ENCODE peak calls at places on chromosomes 5 and 9, in five cellular contexts. Z is DND-41; O is iPS DF 6.9; G is stimulated activated CD8-positive, alpha-beta memory T cell treated with anti-CD3 and anti-CD28 coated beads, Interleukin-15, amount 100 ng/mL, for 48 hours; C is glutamatergic neuron. N is an unnamed sample.

GRCh38 chr5:124664287-124664686 is 82.2 kb downstream of the ZNF608 start:
- DNase-seq in Z (no peak), O (no peak), C (no peak), G (no peak), N (no peak)

GRCh38 chr9:16612627-16613026 is 257.8 kb downstream of the BNC2 start:
- DNase-seq in O (no peak), G (no peak), C (no peak), Z (no peak), N (no peak)

GRCh38 chr5:90410178-90410762 is 714 bp upstream of the CETN3 start:
- DNase-seq in G (no peak), Z (no peak), C (no peak), O (no peak), N (no peak)

GRCh38 chr9:134653259-134654009 is 11.8 kb downstream of the COL5A1 start:
- DNase-seq in O (no peak), Z (no peak), G (no peak), C (peak), N (no peak)

GRCh38 chr9:113628621-113629020 is 165.1 kb downstream of the RGS3 start:
- DNase-seq in O (no peak), G (no peak), Z (no peak), C (no peak), N (no peak)

GRCh38 chr9:32550046-32550608 is 2.0 kb upstream of the SMIM27 start:
- DNase-seq in Z (no peak), C (no peak), G (no peak), O (no peak), N (no peak)

GRCh38 chr9:86298873-86299272 is 16.5 kb upstream of the ISCA1 start:
- DNase-seq in O (no peak), G (no peak), Z (no peak), C (no peak), N (no peak)

GRCh38 chr5:169013208-169013728 is 287.7 kb downstream of the SLIT3 start:
- DNase-seq in O (no peak), Z (no peak), C (no peak), G (no peak), N (peak)

GRCh38 chr5:123075521-123076163 is 13.4 kb upstream of the PRDM6 start:
- DNase-seq in C (no peak), O (no peak), G (no peak), Z (no peak), N (no peak)

GRCh38 chr9:132142883-132143282 is 19.0 kb upstream of the NTNG2 start:
- DNase-seq in O (no peak), Z (no peak), G (no peak), C (no peak), N (no peak)

GRCh38 chr5:139473565-139473964 is 2.8 kb downstream of the SMIM33 start:
- DNase-seq in G (no peak), Z (no peak), C (no peak), O (no peak), N (no peak)

GRCh38 chr5:88555658-88556057 is 287.0 kb upstream of the TMEM161B start:
- DNase-seq in C (peak), G (no peak), O (no peak), Z (peak), N (no peak)

GRCh38 chr5:13648822-13649221 is 295.7 kb downstream of the DNAH5 start:
- DNase-seq in Z (no peak), G (no peak), C (no peak), O (no peak), N (no peak)

GRCh38 chr5:163379298-163380155 is 57.9 kb upstream of the CCNG1 start:
- DNase-seq in Z (no peak), G (no peak), O (no peak), C (no peak), N (no peak)

GRCh38 chr9:92610470-92611420 is 59.2 kb downstream of the IPPK start:
- DNase-seq in G (no peak), O (no peak), C (no peak), Z (no peak), N (no peak)

GRCh38 chr5:140355551-140355950 is 4.4 kb upstream of the SLC4A9 start:
- DNase-seq in G (no peak), Z (no peak), O (no peak), C (no peak), N (no peak)

GRCh38 chr9:129671519-129671918 is 6.1 kb downstream of the PRRX2 start:
- DNase-seq in C (no peak), O (no peak), G (peak), Z (no peak), N (no peak)

GRCh38 chr5:71782771-71783770 is 64.0 kb downstream of the CARTPT start:
- DNase-seq in C (peak), G (peak), O (peak), Z (peak), N (no peak)

GRCh38 chr9:97321681-97322080 is 14.2 kb downstream of the CCDC180 start:
- DNase-seq in G (no peak), O (no peak), Z (no peak), C (no peak), N (no peak)

GRCh38 chr9:113807173-113808061 is 68.7 kb upstream of the ZNF618 start:
- DNase-seq in O (peak), C (peak), Z (peak), G (no peak), N (peak)

GRCh38 chr5:146883496-146883895 is 4.9 kb upstream of the PPP2R2B start:
- DNase-seq in G (no peak), Z (no peak), C (no peak), O (no peak), N (no peak)

GRCh38 chr5:13331585-13331984 is 612.9 kb downstream of the DNAH5 start:
- DNase-seq in G (no peak), Z (no peak), C (no peak), O (no peak), N (no peak)

GRCh38 chr9:100587375-100587774 is 9.5 kb downstream of the CAVIN4 start:
- DNase-seq in G (no peak), O (no peak), C (no peak), Z (no peak), N (no peak)

GRCh38 chr9:108272350-108272899 is 583.4 kb downstream of the ACTL7B start:
- DNase-seq in G (no peak), Z (no peak), C (no peak), O (peak), N (no peak)

GRCh38 chr5:34680896-34681295 is 24.8 kb downstream of the RAI14 start:
- DNase-seq in C (no peak), O (no peak), Z (no peak), G (no peak), N (no peak)

GRCh38 chr9:16012621-16013020 is 459.8 kb downstream of the CCDC171 start:
- DNase-seq in Z (no peak), O (no peak), C (no peak), G (no peak), N (no peak)

N was measured in iPS DF 19.7.